ENCODE peak calls at places on chromosome 4, in eight cellular contexts. D, O, W, U, E, V, H and X are unnamed samples.

GRCh38 chr4:109009909-109010308 is 247.1 kb upstream of the ETNPPL start:
- DNase-seq in H (no peak), V (no peak), O (no peak), U (no peak), W (peak; percentile 84), E (no peak), D (no peak), X (no peak)

GRCh38 chr4:108744307-108744706 is 18.5 kb downstream of the ETNPPL start:
- DNase-seq in D (no peak), V (peak; percentile 41), W (no peak), H (no peak), E (no peak), U (no peak), O (no peak), X (no peak)

GRCh38 chr4:102344520-102344954 is 745 bp downstream of the SLC39A8 start:
- DNase-seq in H (peak; percentile 71), O (peak; percentile 38), V (no peak), U (peak; percentile 10), W (no peak), E (no peak), D (peak; percentile 63), X (no peak)

GRCh38 chr4:186144180-186144579 is 39.7 kb downstream of the FAM149A start:
- DNase-seq in U (no peak), E (no peak), H (no peak), W (peak; percentile 21), D (peak; percentile 11), V (no peak), O (peak; percentile 26), X (peak; percentile 59)

GRCh38 chr4:78671812-78672440 is 104.2 kb upstream of the BMP2K start:
- DNase-seq in H (peak; percentile 72), U (no peak), V (peak; percentile 18), W (no peak), O (no peak), E (no peak), D (no peak), X (no peak)

GRCh38 chr4:83276299-83277040 is 8.1 kb downstream of the COQ2 start:
- DNase-seq in U (no peak), O (no peak), W (peak; percentile 32), V (no peak), E (no peak), H (no peak), D (no peak), X (no peak)

GRCh38 chr4:73776363-73776762 is 36.0 kb downstream of the CXCL8 start:
- DNase-seq in E (no peak), D (peak; percentile 97), W (peak; percentile 81), V (peak; percentile 16), U (no peak), H (peak; percentile 17), O (no peak), X (no peak)

GRCh38 chr4:143358923-143359694 is 22.4 kb downstream of the GAB1 start:
- DNase-seq in D (peak; percentile 96), E (no peak), V (no peak), O (no peak), W (peak; percentile 93), H (no peak), U (no peak), X (no peak)

GRCh38 chr4:53924333-53925049 is 139.9 kb downstream of the CHIC2 start:
- DNase-seq in W (no peak), U (no peak), H (no peak), V (no peak), D (no peak), E (no peak), O (no peak), X (no peak)

GRCh38 chr4:2330119-2331042 is 68.5 kb upstream of the MXD4 start:
- DNase-seq in O (peak; percentile 36), U (peak; percentile 40), D (peak; percentile 71), E (no peak), H (no peak), V (no peak), W (peak; percentile 95), X (no peak)

GRCh38 chr4:150714462-150715438 is 132.8 kb downstream of the MAB21L2 start:
- DNase-seq in E (no peak), O (no peak), D (peak; percentile 70), W (no peak), U (no peak), V (peak; percentile 73), H (no peak), X (no peak)

GRCh38 chr4:127309360-127310095 is 323.2 kb upstream of the INTU start:
- DNase-seq in V (no peak), W (peak; percentile 27), O (no peak), H (no peak), E (no peak), U (peak; percentile 21), D (no peak), X (no peak)

GRCh38 chr4:128191115-128191897 is 96.3 kb downstream of the PGRMC2 start:
- DNase-seq in E (peak; percentile 54), O (peak; percentile 25), V (peak; percentile 63), D (peak; percentile 76), H (peak; percentile 65), W (peak; percentile 77), U (peak; percentile 37), X (peak; percentile 27)

GRCh38 chr4:52982246-52982950 is 120.3 kb downstream of the RASL11B start:
- DNase-seq in W (peak; percentile 73), E (no peak), D (peak; percentile 74), H (peak; percentile 19), O (peak; percentile 4), V (peak; percentile 32), U (peak; percentile 28), X (no peak)

GRCh38 chr4:173040200-173040599 is 128.4 kb upstream of the GALNT7 start:
- DNase-seq in W (peak; percentile 4), V (no peak), E (no peak), D (peak; percentile 88), U (no peak), H (no peak), O (no peak), X (no peak)

GRCh38 chr4:8269535-8270417 is at the start of gene HTRA3:
- DNase-seq in W (peak; percentile 31), V (no peak), D (peak; percentile 51), E (no peak), H (no peak), O (no peak), U (no peak), X (no peak)

GRCh38 chr4:153119626-153120025 is 84.6 kb upstream of the TRIM2 start:
- DNase-seq in O (no peak), V (no peak), H (no peak), D (no peak), U (no peak), E (no peak), W (no peak), X (no peak)

GRCh38 chr4:189809885-189810284 is 130.8 kb upstream of the FRG1 start:
- DNase-seq in U (no peak), H (no peak), V (no peak), W (no peak), E (no peak), D (no peak), O (no peak), X (no peak)

DNA sequence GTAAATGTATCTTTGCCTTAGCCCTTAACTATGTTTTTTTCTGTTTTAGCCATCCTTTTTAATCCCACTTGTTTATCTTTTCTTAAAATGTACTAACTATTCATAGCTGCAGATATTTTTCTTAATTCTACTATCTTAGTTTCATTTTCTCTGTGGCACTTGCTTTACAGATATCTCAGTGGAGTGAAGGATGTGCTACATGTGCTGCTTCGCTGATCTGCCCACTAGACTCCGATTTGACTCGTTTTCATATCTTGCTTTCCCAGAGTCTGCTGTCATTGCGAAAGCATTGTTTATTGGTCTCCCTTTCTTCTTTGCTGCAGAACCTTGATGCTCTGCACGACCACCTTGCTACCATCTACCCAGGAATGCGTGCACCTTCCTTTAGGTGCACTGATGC is 30.6 kb downstream of the GUCY1B1 start:
- DNase-seq in U (no peak), V (no peak), D (no peak), O (no peak), H (no peak), E (no peak), W (no peak), X (no peak)
- H3K4me2 ChIP-seq in U (no peak overlapping the region), V (no peak overlapping the region), D (no peak overlapping the region), O (no peak overlapping the region), H (no peak overlapping the region), E (no peak overlapping the region), W (peak overlapping the region; percentile 30), X (no peak overlapping the region)

GRCh38 chr4:7094931-7095330 is 27.1 kb upstream of the GRPEL1 start:
- DNase-seq in E (no peak), V (no peak), H (no peak), D (no peak), O (no peak), W (no peak), U (no peak), X (no peak)
- TF ChIP-seq POLR2A in E (no peak), V (no peak), H (no peak), D (no peak), O (no peak), W (no peak), U (no peak), X (no peak)

GRCh38 chr4:130812117-130812765 is 1716.3 kb downstream of the C4orf33 start:
- DNase-seq in U (no peak), D (no peak), H (no peak), W (no peak), V (no peak), E (no peak), O (no peak), X (no peak)
- H3K4me2 ChIP-seq in U (no peak overlapping the region), D (no peak overlapping the region), H (no peak overlapping the region), W (no peak overlapping the region), V (no peak overlapping the region), E (no peak overlapping the region), O (no peak overlapping the region), X (no peak overlapping the region)

DNA sequence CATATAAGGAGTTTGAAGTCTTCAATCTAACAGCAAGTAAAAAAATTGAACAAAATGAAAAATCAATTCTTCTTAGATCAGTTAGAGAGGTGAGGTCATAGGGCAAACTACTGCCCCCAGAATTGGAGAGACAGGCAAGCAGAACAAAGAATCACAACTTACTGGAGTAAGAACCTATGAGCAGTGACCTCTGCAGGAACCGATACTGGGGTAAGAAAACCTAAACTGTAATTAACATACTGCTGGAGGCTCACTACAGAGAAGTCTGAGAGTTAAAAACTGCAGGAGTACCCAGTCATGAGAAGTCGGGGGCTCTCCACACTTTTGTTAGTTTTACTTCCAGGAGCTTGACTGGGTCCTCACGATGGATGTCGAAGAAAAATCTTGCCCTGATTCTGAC is 16.0 kb downstream of the CLDN22 start:
- DNase-seq in D (no peak), E (no peak), U (no peak), H (no peak), O (no peak), V (no peak), W (no peak), X (no peak)
- TF ChIP-seq POLR2A in D (no peak), E (no peak), U (no peak), H (no peak), O (no peak), V (no peak), W (no peak), X (no peak)

GRCh38 chr4:183798921-183799307 is 106.2 kb upstream of the STOX2 start:
- DNase-seq in E (no peak), V (no peak), U (no peak), W (no peak), O (no peak), H (no peak), D (no peak), X (no peak)
- H3K4me2 ChIP-seq in E (peak overlapping the region; percentile 44), V (no peak overlapping the region), U (peak overlapping the region; percentile 77), W (no peak overlapping the region), O (peak overlapping the region; percentile 96), H (no peak overlapping the region), D (no peak overlapping the region), X (peak overlapping the region; percentile 74)